ENCODE peak calls at places on chromosomes 2 and 18, in five cellular contexts. U is SK-N-SH, Q is prostate gland, A is K562, M is spleen. I is an unnamed sample. For H3K4me1, the result is how much of the 10 kb centered on the place peaks cover.

GRCh38 chr2:157336137-157336721 is 10.6 kb upstream of the ERMN start:
- DNase-seq in U (peak), Q (peak), A (peak), M (no peak), I (no peak)

GRCh38 chr2:69020496-69020895 is 7.5 kb downstream of the ANTXR1 start:
- DNase-seq in U (no peak), Q (no peak), A (no peak), M (no peak), I (no peak)

GRCh38 chr18:5979971-5980457 is 84.7 kb upstream of the TMEM200C start:
- DNase-seq in U (no peak), Q (no peak), A (no peak), M (no peak), I (peak)

GRCh38 chr2:167986223-167986622 is 261.2 kb downstream of the STK39 start:
- DNase-seq in U (no peak), Q (no peak), A (no peak), M (no peak), I (no peak)

GRCh38 chr2:24824071-24824588 is 30.9 kb downstream of the CENPO start:
- DNase-seq in U (peak), Q (no peak), A (no peak), M (peak), I (peak)

GRCh38 chr2:233444501-233444900 is 90.2 kb downstream of the DGKD start:
- DNase-seq in U (no peak), Q (no peak), A (no peak), M (peak), I (no peak)

GRCh38 chr2:18971628-18972027 is 382.3 kb upstream of the NT5C1B start:
- DNase-seq in U (no peak), Q (no peak), A (no peak), M (no peak), I (no peak)

GRCh38 chr2:222364280-222364895 is 60.0 kb upstream of the SGPP2 start:
- DNase-seq in U (no peak), Q (no peak), A (no peak), M (no peak), I (no peak)

GRCh38 chr2:9170458-9171130 is 36.0 kb upstream of the ASAP2 start:
- DNase-seq in U (no peak), Q (no peak), A (peak), M (no peak), I (no peak)

GRCh38 chr2:9092383-9093282 is 89.1 kb upstream of the MBOAT2 start:
- DNase-seq in U (no peak), Q (no peak), A (no peak), M (no peak), I (no peak)

GRCh38 chr2:231646471-231646870 is 53.8 kb downstream of the TEX44 start:
- DNase-seq in U (no peak), Q (no peak), A (no peak), M (no peak), I (no peak)

GRCh38 chr2:240432820-240433801 is 2.4 kb upstream of the GPC1 start:
- DNase-seq in U (no peak), Q (no peak), A (no peak), M (peak), I (no peak)

GRCh38 chr2:15169326-15170038 is 391.7 kb downstream of the NBAS start:
- DNase-seq in U (peak), Q (no peak), A (no peak), M (no peak), I (no peak)

GRCh38 chr18:44946529-44947113 is 265.9 kb downstream of the SETBP1 start:
- DNase-seq in U (no peak), Q (no peak), A (no peak), M (no peak), I (no peak)

GRCh38 chr18:65459741-65460140 is 291.1 kb upstream of the CDH7 start:
- DNase-seq in U (no peak), Q (no peak), A (no peak), M (no peak), I (no peak)

GRCh38 chr2:29329899-29330298 is 214.7 kb downstream of the CLIP4 start:
- DNase-seq in U (no peak), Q (no peak), A (peak), M (no peak), I (no peak)

GRCh38 chr18:79609021-79609461 is 70.6 kb upstream of the CTDP1 start:
- DNase-seq in U (no peak), Q (no peak), A (no peak), M (peak), I (no peak)

GRCh38 chr2:81542119-81542518 is 1237.6 kb upstream of the LRRTM1 start:
- DNase-seq in U (no peak), Q (no peak), A (no peak), M (no peak), I (no peak)

GRCh38 chr2:173488861-173489260 is 134.2 kb downstream of the CDCA7 start:
- DNase-seq in U (no peak), Q (no peak), A (no peak), M (no peak), I (no peak)

GRCh38 chr2:219769044-219770030 is 141.9 kb downstream of the SLC4A3 start:
- DNase-seq in U (no peak), Q (no peak), A (no peak), M (no peak), I (no peak)

GRCh38 chr2:33488178-33488690 is 11.8 kb downstream of the RASGRP3 start:
- DNase-seq in U (no peak), Q (no peak), A (no peak), M (no peak), I (no peak)

GRCh38 chr2:200492656-200493055 is 17.2 kb downstream of the KCTD18 start:
- DNase-seq in U (no peak), Q (no peak), A (no peak), M (no peak), I (no peak)

GRCh38 chr2:15979051-15979758 is 38.9 kb downstream of the MYCN start:
- DNase-seq in U (no peak), Q (no peak), A (no peak), M (no peak), I (no peak)

GRCh38 chr2:220228310-220229006 is 601.0 kb downstream of the SLC4A3 start:
- DNase-seq in U (peak), Q (no peak), A (no peak), M (no peak), I (no peak)

GRCh38 chr2:10124538-10125045 is 2.1 kb downstream of the RRM2 start:
- DNase-seq in U (no peak), Q (peak), A (peak), M (peak), I (no peak)

DNA sequence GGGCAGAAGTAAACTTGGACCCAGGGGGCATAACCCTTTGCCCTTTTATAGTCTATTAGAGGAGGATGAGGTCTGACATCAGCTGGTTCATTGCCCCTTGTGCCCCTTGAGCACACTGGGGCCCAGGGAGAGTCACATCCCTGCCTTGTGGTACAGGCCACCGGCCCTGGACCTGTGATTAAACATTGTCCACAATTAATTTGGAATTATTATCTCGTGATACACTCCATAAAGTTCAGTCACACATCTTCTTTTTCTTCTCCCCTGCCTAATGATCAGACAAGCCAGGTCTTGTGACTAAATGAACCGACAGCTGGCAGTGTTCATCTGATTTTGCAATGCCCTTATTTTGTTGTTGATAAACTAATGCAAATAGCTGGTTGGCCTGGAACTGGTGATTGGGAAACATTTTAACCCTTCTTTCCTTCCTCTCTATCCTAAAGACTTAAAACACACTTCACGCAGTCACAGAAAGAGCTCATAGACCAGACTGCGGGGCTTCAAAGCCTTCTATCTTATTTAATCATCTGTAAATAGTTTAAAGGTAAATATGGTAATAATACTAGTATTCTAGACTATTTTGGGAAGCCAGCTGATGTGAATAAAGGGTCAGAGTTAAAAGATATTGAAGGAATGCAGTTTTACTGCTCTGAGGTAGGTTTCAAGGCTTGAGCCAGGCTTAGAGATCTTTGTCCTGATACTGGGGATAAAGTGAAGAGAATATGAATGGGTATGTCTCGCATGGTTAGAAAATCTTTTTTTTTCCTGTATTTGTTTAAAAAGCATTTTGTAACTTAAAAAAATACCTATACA is 13.4 kb downstream of the IL1R1 start:
- DNase-seq in U (no peak), Q (peak), A (no peak), M (no peak), I (no peak)
- H3K4me1 ChIP-seq in U (under half), Q (under half), A (under half), M (under half), I (under half)

GRCh38 chr2:71647346-71647745 is 194.0 kb downstream of the DYSF start:
- DNase-seq in U (no peak), Q (no peak), A (no peak), M (no peak), I (no peak)

GRCh38 chr2:71643674-71644357 is 190.5 kb downstream of the DYSF start:
- DNase-seq in U (no peak), Q (peak), A (no peak), M (no peak), I (no peak)

GRCh38 chr2:71640459-71640858 is 187.1 kb downstream of the DYSF start:
- DNase-seq in U (no peak), Q (no peak), A (no peak), M (no peak), I (no peak)

GRCh38 chr2:71646028-71646427 is 192.7 kb downstream of the DYSF start:
- DNase-seq in U (no peak), Q (peak), A (no peak), M (no peak), I (no peak)
- TF ChIP-seq POLR2AphosphoS5 in U (no peak), Q (peak), A (no peak), M (peak), I (no peak)

DNA sequence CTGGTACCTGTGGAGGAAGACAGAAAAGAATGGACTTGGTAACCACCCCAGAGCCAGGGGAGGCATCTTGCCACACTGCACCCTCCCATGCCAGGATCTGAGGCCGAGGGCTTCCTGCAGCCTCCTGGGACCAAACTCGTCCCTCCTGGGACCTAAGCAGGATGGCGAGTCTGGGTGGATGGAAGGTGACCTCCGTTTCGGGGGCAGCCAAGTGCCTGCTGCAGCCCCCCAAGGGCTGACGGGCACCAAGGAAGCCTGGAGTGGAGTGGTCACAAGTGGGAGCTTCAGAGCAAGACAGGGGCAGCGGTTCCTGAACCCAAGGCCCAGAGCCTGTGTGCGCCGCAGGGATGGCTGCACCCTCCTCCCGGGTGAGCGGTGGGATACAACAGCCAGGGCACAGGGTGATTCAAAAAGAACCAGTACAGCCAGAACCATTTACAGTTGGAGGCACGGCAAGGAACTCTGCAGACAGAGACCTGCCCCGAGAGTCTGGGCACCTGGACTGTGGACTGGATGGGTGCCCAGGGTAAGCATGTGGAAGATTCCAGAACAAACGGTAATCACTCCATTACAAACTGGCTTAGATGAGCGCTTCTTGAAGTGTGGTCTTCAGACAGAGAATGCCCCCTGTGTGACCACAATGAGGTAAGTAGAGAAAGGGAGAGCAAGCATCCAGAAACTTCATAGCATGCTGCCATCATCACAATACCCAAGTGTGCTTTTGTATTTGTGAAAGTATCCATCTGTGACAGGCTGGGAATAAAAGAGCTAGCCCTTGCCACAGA is 12.1 kb downstream of the HS1BP3 start:
- DNase-seq in U (no peak), Q (no peak), A (no peak), M (peak), I (no peak)
- H3K4me1 ChIP-seq in U (under half), Q (under half), A (under half), M (under half), I (under half)

DNA sequence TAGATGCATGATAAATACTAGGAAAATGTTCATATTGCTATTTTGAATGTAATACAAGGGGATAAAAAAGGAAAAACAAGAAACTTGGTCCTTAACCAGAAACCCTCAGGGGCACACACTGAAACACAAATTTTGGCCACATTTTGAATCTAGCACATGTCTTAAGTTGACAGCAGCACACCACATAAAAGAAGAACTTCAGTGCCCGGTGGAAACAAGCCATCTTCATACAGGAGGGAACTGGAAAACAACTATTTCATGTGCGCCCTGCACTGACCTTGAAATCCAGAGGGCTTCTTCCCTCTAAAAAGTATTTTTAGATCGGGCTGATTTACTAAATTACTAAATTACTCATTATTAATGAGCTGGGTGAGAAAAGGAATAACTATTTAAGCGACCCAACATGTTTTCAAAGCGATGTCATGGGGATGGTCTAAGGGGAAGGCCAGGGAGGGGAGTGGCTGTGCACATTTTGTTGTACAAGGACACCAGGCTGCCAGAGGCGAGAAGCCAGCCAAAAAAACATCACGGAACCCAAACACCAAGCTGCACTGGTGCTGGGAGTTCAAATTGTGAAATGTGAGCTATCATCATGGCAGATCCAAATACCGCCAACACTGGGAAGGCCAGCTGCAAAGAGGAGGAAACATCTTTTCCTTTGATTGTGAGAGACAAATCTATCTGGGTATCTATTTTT is 150.6 kb upstream of the LMAN1 start:
- DNase-seq in U (no peak), Q (no peak), A (no peak), M (no peak), I (no peak)
- TF ChIP-seq POLR2AphosphoS5 in U (no peak), Q (no peak), A (no peak), M (no peak), I (no peak)

I was measured in H1.